ENCODE peak calls at places on chromosomes 12 and 14, in eight cellular contexts. W, U, Z, M, F, A, J and Q are unnamed samples.

GRCh38 chr14:22168092-22168955 is 420.7 kb downstream of the DAD1 start:
- DNase-seq in W (no peak), U (no peak), Z (no peak), M (no peak), F (no peak), A (no peak), J (no peak), Q (no peak)

GRCh38 chr12:27969011-27969900 is 3.3 kb downstream of the PTHLH start:
- DNase-seq in W (peak; percentile 43), U (no peak), Z (no peak), M (no peak), F (no peak), A (peak; percentile 27), J (no peak), Q (no peak)

GRCh38 chr14:59511916-59512530 is 27.7 kb downstream of the JKAMP start:
- DNase-seq in W (peak; percentile 8), U (no peak), Z (no peak), M (no peak), F (no peak), A (no peak), J (no peak), Q (no peak)

GRCh38 chr12:24905431-24905830 is 43.5 kb downstream of the BCAT1 start:
- DNase-seq in W (no peak), U (no peak), Z (no peak), M (no peak), F (no peak), A (no peak), J (no peak), Q (no peak)

GRCh38 chr12:18391136-18391535 is 129.8 kb downstream of the PIK3C2G start:
- DNase-seq in W (no peak), U (no peak), Z (no peak), M (no peak), F (no peak), A (no peak), J (no peak), Q (no peak)

GRCh38 chr14:96839251-96839650 is 42.1 kb downstream of the VRK1 start:
- DNase-seq in W (no peak), U (no peak), Z (no peak), M (no peak), F (no peak), A (no peak), J (no peak), Q (no peak)

GRCh38 chr14:100313045-100313400 is 6.8 kb upstream of the SLC25A29 start:
- DNase-seq in W (no peak), U (no peak), Z (no peak), M (no peak), F (no peak), A (no peak), J (no peak), Q (no peak)

GRCh38 chr12:13044002-13044858 is at the start of gene FAM234B:
- DNase-seq in W (peak; percentile 70), U (peak; percentile 64), Z (peak; percentile 78), M (peak; percentile 82), F (peak; percentile 53), A (peak; percentile 83), J (peak; percentile 78), Q (peak; percentile 84)

GRCh38 chr12:319116-319515 is 56.5 kb upstream of the SLC6A13 start:
- DNase-seq in W (no peak), U (no peak), Z (no peak), M (no peak), F (no peak), A (no peak), J (no peak), Q (no peak)

GRCh38 chr12:110741371-110741770 is 1.3 kb downstream of the PPP1CC start:
- DNase-seq in W (peak; percentile 47), U (no peak), Z (no peak), M (no peak), F (no peak), A (no peak), J (no peak), Q (peak; percentile 56)

GRCh38 chr14:99188721-99189120 is 83.3 kb downstream of the BCL11B start:
- DNase-seq in W (no peak), U (no peak), Z (no peak), M (no peak), F (no peak), A (no peak), J (no peak), Q (no peak)

GRCh38 chr12:95796225-95796981 is 5.8 kb upstream of the NTN4 start:
- DNase-seq in W (no peak), U (no peak), Z (no peak), M (peak; percentile 36), F (no peak), A (no peak), J (peak; percentile 65), Q (no peak)

GRCh38 chr12:61452076-61452475 is 808.1 kb upstream of the USP15 start:
- DNase-seq in W (no peak), U (no peak), Z (no peak), M (no peak), F (no peak), A (no peak), J (no peak), Q (no peak)

GRCh38 chr14:28770574-28770973 is 4.0 kb downstream of the FOXG1 start:
- DNase-seq in W (no peak), U (no peak), Z (no peak), M (no peak), F (no peak), A (no peak), J (no peak), Q (no peak)

GRCh38 chr12:32273712-32274111 is 125.6 kb upstream of the FGD4 start:
- DNase-seq in W (no peak), U (no peak), Z (no peak), M (peak; percentile 32), F (no peak), A (no peak), J (no peak), Q (peak; percentile 86)

GRCh38 chr12:18415227-18415626 is 153.9 kb downstream of the PIK3C2G start:
- DNase-seq in W (no peak), U (no peak), Z (no peak), M (no peak), F (no peak), A (no peak), J (no peak), Q (no peak)

GRCh38 chr12:39605996-39606395 is 13.6 kb downstream of the ABCD2 start:
- DNase-seq in W (no peak), U (no peak), Z (no peak), M (no peak), F (no peak), A (no peak), J (no peak), Q (no peak)
- TF ChIP-seq POLR2A in W (no peak), U (no peak), Z (no peak), M (no peak), F (no peak), A (no peak), J (no peak), Q (no peak)

GRCh38 chr12:76556373-76556772 is 3.2 kb downstream of the OSBPL8 start:
- DNase-seq in W (peak; percentile 11), U (no peak), Z (no peak), M (no peak), F (no peak), A (no peak), J (no peak), Q (no peak)

GRCh38 chr12:76558684-76559276 is 791 bp downstream of the OSBPL8 start:
- DNase-seq in W (peak; percentile 60), U (peak; percentile 55), Z (peak; percentile 40), M (peak; percentile 68), F (peak; percentile 19), A (peak; percentile 54), J (peak; percentile 79), Q (peak; percentile 91)

GRCh38 chr12:76562158-76562557 is 2.6 kb upstream of the OSBPL8 start:
- DNase-seq in W (no peak), U (no peak), Z (no peak), M (no peak), F (no peak), A (no peak), J (no peak), Q (no peak)

GRCh38 chr12:76560083-76560491 is 516 bp upstream of the OSBPL8 start:
- DNase-seq in W (no peak), U (no peak), Z (no peak), M (no peak), F (no peak), A (no peak), J (no peak), Q (no peak)

GRCh38 chr12:76559277-76560082 is at the start of gene OSBPL8:
- DNase-seq in W (peak; percentile 95), U (peak; percentile 96), Z (peak; percentile 96), M (peak; percentile 98), F (peak; percentile 96), A (peak; percentile 97), J (peak; percentile 95), Q (peak; percentile 96)
- TF ChIP-seq POLR2A in W (peak; percentile 91), U (peak; percentile 74), Z (peak; percentile 59), M (peak; percentile 97), F (peak; percentile 92), A (no peak), J (no peak), Q (peak; percentile 84)

DNA sequence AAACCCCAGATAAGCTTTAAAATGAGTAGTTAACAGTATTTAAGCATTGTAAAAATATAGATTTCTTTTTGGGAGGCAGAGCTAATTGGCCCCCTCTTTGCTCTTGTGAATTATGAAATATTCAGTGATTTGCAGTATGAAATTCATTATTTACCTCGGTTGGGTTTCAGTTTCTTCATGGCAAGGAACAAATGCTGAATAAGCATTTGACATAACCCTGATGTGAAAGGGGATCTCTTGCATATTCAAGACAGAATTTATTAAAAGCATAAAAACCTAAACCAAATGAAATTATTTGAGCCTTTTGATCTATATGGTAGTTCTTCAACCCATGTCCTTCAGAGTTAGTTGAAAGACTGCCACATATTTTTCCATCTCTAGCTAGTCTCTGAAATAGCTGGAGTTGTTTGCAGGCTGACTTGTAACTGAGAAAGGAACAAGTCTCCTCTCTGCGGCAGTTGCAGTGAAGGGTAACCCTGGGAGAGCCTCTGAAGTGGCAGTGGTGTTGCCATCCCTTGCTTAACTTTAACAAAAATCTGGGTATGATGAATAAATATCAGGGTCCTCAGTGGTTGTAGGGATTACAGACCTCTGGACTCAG is 692 bp downstream of the AKAP6 start:
- DNase-seq in W (no peak), U (no peak), Z (no peak), M (no peak), F (no peak), A (no peak), J (no peak), Q (no peak)
- TF ChIP-seq POLR2A in W (no peak), U (no peak), Z (no peak), M (no peak), F (no peak), A (no peak), J (no peak), Q (no peak)

DNA sequence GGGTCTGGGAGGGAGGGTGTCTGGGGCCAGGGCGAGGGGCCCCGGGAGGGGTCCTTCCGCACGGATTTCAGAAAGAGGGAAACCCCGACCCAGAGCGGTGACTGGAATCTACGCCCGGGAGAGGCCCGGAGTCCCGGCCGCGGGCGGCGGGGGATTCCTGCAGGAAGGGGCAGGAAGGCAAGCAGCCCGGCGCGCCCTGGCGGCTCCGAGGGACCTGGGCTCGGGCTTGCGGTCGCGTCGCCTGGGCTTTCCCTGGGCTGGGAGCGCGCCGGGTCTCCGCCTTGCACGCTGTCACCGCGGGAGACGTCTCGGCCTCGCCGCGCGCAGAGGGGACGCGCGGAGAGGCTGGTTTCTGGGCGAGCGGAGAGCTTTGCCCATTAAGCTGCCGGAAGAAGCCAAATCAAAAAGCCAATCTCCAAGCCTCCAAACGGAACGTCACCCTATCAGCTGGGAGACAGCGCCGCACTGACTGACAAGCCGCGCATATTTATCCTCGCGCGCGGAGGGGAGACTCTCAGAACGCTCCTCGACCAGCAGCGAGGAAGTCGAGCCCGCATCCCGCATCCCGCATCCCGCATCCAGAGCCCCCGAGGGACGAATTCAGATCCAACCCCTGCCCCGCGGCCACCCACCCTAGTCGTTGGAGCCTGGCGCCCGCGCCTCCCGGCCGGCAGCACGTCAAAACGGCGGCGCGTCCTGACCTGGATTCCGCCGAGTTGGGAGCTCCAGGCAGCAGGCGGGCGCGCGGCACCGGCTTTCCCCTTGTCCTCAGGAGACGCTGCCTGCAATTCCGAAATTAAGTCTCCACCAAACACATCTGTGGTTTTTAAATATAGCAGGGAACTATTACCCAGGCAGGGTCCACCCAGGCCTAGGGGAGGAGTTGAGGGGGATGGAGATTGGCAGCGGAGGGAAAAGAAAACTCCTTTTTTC is at the start of gene SLC8A3:
- DNase-seq in W (peak; percentile 35), U (no peak), Z (peak; percentile 16), M (peak; percentile 33), F (no peak), A (no peak), J (no peak), Q (no peak)
- TF ChIP-seq POLR2A in W (no peak), U (no peak), Z (no peak), M (no peak), F (no peak), A (no peak), J (no peak), Q (no peak)